ENCODE peak calls at places on chromosomes 2 and 18, in ten cellular contexts. C is C1 segment of cervical spinal cord; H is GM04504; A is stimulated activated CD4-positive, alpha-beta T cell treated with anti-CD3 and anti-CD28 coated beads, TNF-alpha, amount 100 ng/mL, for 1 hour; Z is activated gamma-delta T cell treated with Interleukin-2 at 50 U/mL for 16 hours; J is ACHN; I is B cell; Y is pons; W is naive B cell; Q is effector CD4-positive, alpha-beta T cell. P is an unnamed sample.

GRCh38 chr2:28462122-28462521 is 33.7 kb upstream of the PLB1 start:
- DNase-seq in H (no peak), C (no peak), W (no peak), Z (no peak), I (no peak), J (no peak), Q (no peak), Y (no peak), A (no peak), P (no peak)

GRCh38 chr2:69915050-69915945 is at the start of gene MXD1:
- DNase-seq in I (peak), H (no peak), W (no peak), Q (peak), Y (no peak), J (peak), C (no peak), Z (peak), A (no peak), P (peak)

GRCh38 chr18:54043484-54044256 is 180.8 kb downstream of the MBD2 start:
- DNase-seq in I (no peak), W (no peak), Z (no peak), A (no peak), Y (no peak), J (peak), C (no peak), Q (no peak), H (no peak), P (no peak)

GRCh38 chr18:39951321-39951720 is 2003.7 kb upstream of the PIK3C3 start:
- DNase-seq in Z (no peak), I (no peak), Y (no peak), Q (no peak), A (no peak), W (no peak), H (peak), J (no peak), C (no peak), P (no peak)

GRCh38 chr2:47177042-47177565 is 22.0 kb upstream of the STPG4 start:
- DNase-seq in J (no peak), Z (no peak), Y (no peak), W (no peak), I (no peak), C (no peak), H (no peak), Q (no peak), A (no peak), P (no peak)

GRCh38 chr18:36756262-36756661 is 72.5 kb downstream of the TPGS2 start:
- DNase-seq in C (no peak), Y (no peak), I (no peak), Z (no peak), J (no peak), Q (no peak), W (no peak), H (peak), A (no peak), P (no peak)

GRCh38 chr2:103401621-103402020 is 639.8 kb downstream of the TMEM182 start:
- DNase-seq in W (no peak), J (peak), C (no peak), I (no peak), Y (no peak), Z (no peak), A (no peak), Q (no peak), H (no peak), P (no peak)

GRCh38 chr18:77106331-77106730 is 26.3 kb downstream of the MBP start:
- DNase-seq in Y (no peak), Q (peak), J (no peak), C (no peak), Z (peak), H (no peak), I (no peak), A (peak), W (no peak), P (peak)

GRCh38 chr2:127014224-127014623 is 92.7 kb downstream of the BIN1 start:
- DNase-seq in C (no peak), H (no peak), Y (no peak), W (no peak), Q (no peak), I (no peak), A (no peak), J (no peak), Z (no peak), P (no peak)

GRCh38 chr2:96164459-96165184 is 19.4 kb upstream of the DUSP2 start:
- DNase-seq in A (no peak), C (no peak), Q (peak), Y (peak), I (peak), J (no peak), W (no peak), Z (peak), H (no peak), P (peak)

GRCh38 chr2:19176977-19177376 is 181.4 kb downstream of the OSR1 start:
- DNase-seq in H (no peak), J (no peak), I (no peak), Y (no peak), A (no peak), C (no peak), Q (no peak), Z (no peak), W (no peak), P (no peak)

GRCh38 chr2:114810092-114810491 is 367.7 kb downstream of the DPP10 start:
- DNase-seq in H (no peak), I (no peak), Z (no peak), C (no peak), Y (no peak), W (no peak), A (no peak), Q (no peak), J (no peak), P (no peak)

GRCh38 chr18:59067873-59068272 is 71.8 kb upstream of the SEC11C start:
- DNase-seq in H (no peak), Z (no peak), Y (peak), C (no peak), J (peak), W (no peak), Q (no peak), I (no peak), A (no peak), P (peak)

GRCh38 chr2:235551965-235552364 is 58.1 kb downstream of the AGAP1 start:
- DNase-seq in Z (no peak), W (no peak), I (no peak), Q (no peak), A (no peak), C (no peak), H (peak), Y (peak), J (peak), P (peak)

GRCh38 chr18:66571845-66572244 is 32.0 kb downstream of the CDH19 start:
- DNase-seq in A (no peak), I (no peak), Z (no peak), J (no peak), C (no peak), W (no peak), H (no peak), Q (no peak), Y (peak), P (no peak)

GRCh38 chr2:133532919-133533318 is 35.3 kb downstream of the NCKAP5 start:
- DNase-seq in Z (no peak), A (no peak), C (no peak), Y (no peak), J (peak), Q (no peak), W (no peak), I (no peak), H (no peak), P (no peak)

GRCh38 chr2:221156335-221156734 is 415.8 kb downstream of the EPHA4 start:
- DNase-seq in W (no peak), Q (no peak), C (no peak), A (no peak), H (no peak), Y (no peak), Z (no peak), J (no peak), I (no peak), P (no peak)

GRCh38 chr2:202026507-202026906 is 7.1 kb upstream of the FZD7 start:
- DNase-seq in W (no peak), I (no peak), Y (no peak), Q (no peak), Z (no peak), A (no peak), C (no peak), J (no peak), H (no peak), P (no peak)

GRCh38 chr2:23602113-23602512 is 217.1 kb downstream of the KLHL29 start:
- DNase-seq in Q (no peak), H (no peak), Y (no peak), J (no peak), W (no peak), Z (no peak), I (no peak), A (no peak), C (no peak), P (no peak)

GRCh38 chr2:191643425-191643824 is 34.5 kb upstream of the NABP1 start:
- DNase-seq in Y (no peak), A (no peak), Z (no peak), I (no peak), C (no peak), W (no peak), H (no peak), J (no peak), Q (no peak), P (no peak)

GRCh38 chr2:8985561-8986326 is 17.7 kb downstream of the MBOAT2 start:
- DNase-seq in I (no peak), Y (no peak), Z (no peak), Q (no peak), C (no peak), H (no peak), A (no peak), J (no peak), W (no peak), P (no peak)

GRCh38 chr2:67388680-67389079 is 8.5 kb upstream of the ETAA1 start:
- DNase-seq in C (no peak), Y (no peak), W (no peak), H (no peak), Q (no peak), I (no peak), Z (no peak), J (no peak), A (no peak), P (no peak)

GRCh38 chr2:18311413-18311812 is 249.0 kb downstream of the RDH14 start:
- DNase-seq in Z (no peak), Q (no peak), Y (no peak), A (no peak), W (no peak), H (peak), I (no peak), C (no peak), J (no peak), P (no peak)

GRCh38 chr2:73971722-73972121 is 13.0 kb upstream of the TET3 start:
- DNase-seq in A (no peak), H (no peak), I (no peak), W (no peak), C (no peak), Q (no peak), Z (no peak), J (no peak), Y (no peak), P (no peak)

GRCh38 chr2:125313806-125314205 is 1288.7 kb downstream of the CNTNAP5 start:
- DNase-seq in W (no peak), Y (no peak), H (no peak), Q (no peak), A (no peak), Z (no peak), I (no peak), C (no peak), J (no peak), P (no peak)

GRCh38 chr2:232839680-232840079 is 30.4 kb upstream of the SNORC start:
- DNase-seq in J (no peak), H (no peak), Z (no peak), Y (peak), C (no peak), I (no peak), Q (no peak), W (no peak), A (no peak), P (no peak)

GRCh38 chr2:3644246-3644525 is 13.8 kb upstream of the ALLC start:
- DNase-seq in C (no peak), A (no peak), Y (no peak), W (no peak), Q (no peak), I (no peak), J (no peak), Z (no peak), H (no peak), P (no peak)

GRCh38 chr2:1866402-1867091 is 122.2 kb upstream of the PXDN start:
- DNase-seq in Y (no peak), J (no peak), W (no peak), C (no peak), I (no peak), A (no peak), H (no peak), Z (no peak), Q (no peak), P (no peak)

GRCh38 chr2:180349809-180350208 is 342.7 kb upstream of the CWC22 start:
- DNase-seq in Y (no peak), Z (no peak), W (no peak), J (no peak), I (no peak), C (no peak), Q (no peak), H (no peak), A (no peak), P (no peak)

GRCh38 chr18:10304853-10305252 is 149.6 kb upstream of the APCDD1 start:
- DNase-seq in Y (no peak), W (no peak), H (peak), I (no peak), A (no peak), Q (no peak), Z (no peak), C (no peak), J (no peak), P (no peak)

GRCh38 chr2:70553334-70553583 is 367 bp downstream of the TGFA start:
- DNase-seq in H (no peak), C (no peak), A (no peak), Y (no peak), Z (no peak), W (no peak), J (peak), Q (no peak), I (no peak), P (no peak)

GRCh38 chr2:47269316-47270232 is 114.5 kb upstream of the STPG4 start:
- DNase-seq in Y (peak), Q (no peak), H (peak), A (no peak), W (no peak), J (peak), Z (no peak), C (no peak), I (no peak), P (no peak)

GRCh38 chr2:158713523-158714138 is 81.5 kb upstream of the DAPL1 start:
- DNase-seq in I (no peak), A (no peak), Q (no peak), J (no peak), Y (no peak), W (no peak), C (no peak), H (no peak), Z (no peak), P (no peak)

GRCh38 chr18:44409524-44409923 is 271.2 kb upstream of the SETBP1 start:
- DNase-seq in W (no peak), C (no peak), A (no peak), Y (no peak), Q (no peak), I (no peak), Z (no peak), J (no peak), H (no peak), P (no peak)

GRCh38 chr18:79585395-79586370 is 93.9 kb upstream of the CTDP1 start:
- DNase-seq in Z (no peak), J (no peak), Q (no peak), I (no peak), W (no peak), H (no peak), C (no peak), A (no peak), Y (no peak), P (no peak)

GRCh38 chr2:9192712-9193111 is 13.9 kb upstream of the ASAP2 start:
- DNase-seq in W (no peak), Z (no peak), H (no peak), A (no peak), Y (no peak), I (no peak), Q (no peak), C (no peak), J (no peak), P (no peak)

GRCh38 chr2:26178746-26179436 is 6.0 kb downstream of the GAREM2 start:
- DNase-seq in Z (no peak), W (no peak), Q (no peak), Y (no peak), C (no peak), H (no peak), I (peak), A (no peak), J (peak), P (no peak)

GRCh38 chr2:96088340-96089335 is 27.7 kb downstream of the ADRA2B start:
- DNase-seq in Q (no peak), I (no peak), W (no peak), J (no peak), A (no peak), Y (no peak), C (no peak), H (no peak), Z (no peak), P (no peak)

GRCh38 chr2:215878476-215879063 is 134.8 kb downstream of the MREG start:
- DNase-seq in Z (no peak), J (no peak), W (no peak), I (no peak), Q (no peak), A (no peak), Y (no peak), H (no peak), C (no peak), P (no peak)

GRCh38 chr2:207505728-207506127 is 24.0 kb upstream of the CREB1 start:
- DNase-seq in Q (no peak), A (no peak), W (no peak), I (no peak), J (peak), Z (no peak), H (peak), Y (no peak), C (no peak), P (peak)